ENCODE peak calls at places on chromosomes 12 and 14, in seven cellular contexts. E is IMR-90, P is fibroblast of mammary gland, J is WTC11, K is choroid plexus epithelial cell, M is B cell, L is epithelial cell of proximal tubule. U is an unnamed sample.

GRCh38 chr12:91019455-91019854 is 14.7 kb upstream of the EPYC start:
- DNase-seq in J (no peak), L (no peak), K (no peak), P (no peak), E (no peak), M (no peak), U (no peak)

GRCh38 chr14:106530031-106530422 is 1003.6 kb downstream of the TMEM121 start:
- DNase-seq in M (no peak), P (no peak), L (no peak), K (no peak), J (no peak), E (no peak), U (no peak)

GRCh38 chr12:82479511-82479910 is 121.2 kb downstream of the METTL25 start:
- DNase-seq in L (no peak), E (peak; percentile 59), J (no peak), P (peak; percentile 49), M (no peak), K (peak; percentile 48), U (no peak)

GRCh38 chr12:85920324-85920947 is 46.3 kb downstream of the NTS start:
- DNase-seq in P (peak; percentile 36), E (peak; percentile 6), J (no peak), K (peak; percentile 45), M (no peak), L (peak; percentile 13), U (peak; percentile 40)

GRCh38 chr12:14849664-14850063 is 6.3 kb upstream of the ART4 start:
- DNase-seq in K (peak; percentile 52), L (no peak), E (peak; percentile 36), P (peak; percentile 55), J (no peak), M (no peak), U (no peak)

GRCh38 chr14:61491876-61492440 is 170.6 kb downstream of the PRKCH start:
- DNase-seq in J (no peak), L (peak; percentile 77), M (no peak), E (no peak), K (no peak), P (no peak), U (no peak)

GRCh38 chr12:53726946-53727309 is 324 bp downstream of the CALCOCO1 start:
- DNase-seq in J (no peak), M (no peak), P (peak; percentile 50), E (peak; percentile 34), L (no peak), K (peak; percentile 35), U (no peak)

GRCh38 chr12:57216931-57217871 is 607 bp downstream of the NXPH4 start:
- DNase-seq in P (no peak), J (no peak), L (no peak), K (no peak), E (no peak), M (no peak), U (no peak)

GRCh38 chr12:12086331-12086730 is 15.6 kb downstream of the BCL2L14 start:
- DNase-seq in M (no peak), L (no peak), K (no peak), P (no peak), J (no peak), E (no peak), U (no peak)

GRCh38 chr12:13173012-13173441 is 23.5 kb upstream of the EMP1 start:
- DNase-seq in K (peak; percentile 83), J (no peak), M (no peak), P (peak; percentile 96), L (no peak), E (peak; percentile 75), U (no peak)

GRCh38 chr14:89466460-89466859 is 49.4 kb upstream of the FOXN3 start:
- DNase-seq in E (no peak), P (no peak), J (no peak), M (no peak), L (no peak), K (peak; percentile 28), U (peak; percentile 18)

GRCh38 chr14:85529803-85530574 is at the start of gene FLRT2:
- DNase-seq in P (peak; percentile 71), L (no peak), J (peak; percentile 33), K (peak; percentile 77), E (peak; percentile 44), M (no peak), U (peak; percentile 7)

GRCh38 chr12:127811988-127812387 is 455.0 kb upstream of the TMEM132C start:
- DNase-seq in P (peak; percentile 85), J (no peak), M (no peak), E (no peak), K (peak; percentile 33), L (no peak), U (no peak)

GRCh38 chr14:21768116-21768874 is 94.7 kb upstream of the OR4E1 start:
- DNase-seq in P (peak; percentile 7), K (peak; percentile 34), L (no peak), M (no peak), J (no peak), E (peak; percentile 1), U (peak; percentile 32)

GRCh38 chr12:54018608-54018984 is 9.6 kb upstream of the HOXC6 start:
- DNase-seq in L (no peak), P (peak; percentile 80), E (no peak), J (no peak), M (no peak), K (no peak), U (no peak)

GRCh38 chr12:2412305-2412643 is 359.5 kb downstream of the CACNA1C start:
- DNase-seq in E (no peak), M (no peak), L (no peak), P (no peak), J (no peak), K (no peak), U (no peak)

GRCh38 chr12:131949431-131950181 is at the start of gene EP400:
- DNase-seq in E (peak; percentile 90), P (peak; percentile 88), J (peak; percentile 94), L (peak; percentile 13), M (peak; percentile 97), K (peak; percentile 95), U (peak; percentile 99)
- TF ChIP-seq CTCF in E (peak; percentile 76), P (no peak), J (no peak), L (peak; percentile 34), M (peak; percentile 65), K (no peak), U (peak; percentile 85)

GRCh38 chr14:56814468-56815074 is 4.3 kb upstream of the OTX2 start:
- DNase-seq in M (no peak), J (no peak), L (no peak), E (no peak), P (no peak), K (no peak), U (no peak)

GRCh38 chr14:56813143-56813551 is 2.9 kb upstream of the OTX2 start:
- DNase-seq in L (no peak), E (no peak), P (no peak), K (no peak), M (no peak), J (no peak), U (no peak)

GRCh38 chr14:56815301-56815700 is 5.0 kb upstream of the OTX2 start:
- DNase-seq in E (no peak), M (no peak), L (no peak), K (no peak), J (no peak), P (no peak), U (no peak)

GRCh38 chr14:56817396-56817921 is 7.2 kb upstream of the OTX2 start:
- DNase-seq in M (no peak), E (no peak), P (no peak), J (peak; percentile 47), K (no peak), L (no peak), U (no peak)

DNA sequence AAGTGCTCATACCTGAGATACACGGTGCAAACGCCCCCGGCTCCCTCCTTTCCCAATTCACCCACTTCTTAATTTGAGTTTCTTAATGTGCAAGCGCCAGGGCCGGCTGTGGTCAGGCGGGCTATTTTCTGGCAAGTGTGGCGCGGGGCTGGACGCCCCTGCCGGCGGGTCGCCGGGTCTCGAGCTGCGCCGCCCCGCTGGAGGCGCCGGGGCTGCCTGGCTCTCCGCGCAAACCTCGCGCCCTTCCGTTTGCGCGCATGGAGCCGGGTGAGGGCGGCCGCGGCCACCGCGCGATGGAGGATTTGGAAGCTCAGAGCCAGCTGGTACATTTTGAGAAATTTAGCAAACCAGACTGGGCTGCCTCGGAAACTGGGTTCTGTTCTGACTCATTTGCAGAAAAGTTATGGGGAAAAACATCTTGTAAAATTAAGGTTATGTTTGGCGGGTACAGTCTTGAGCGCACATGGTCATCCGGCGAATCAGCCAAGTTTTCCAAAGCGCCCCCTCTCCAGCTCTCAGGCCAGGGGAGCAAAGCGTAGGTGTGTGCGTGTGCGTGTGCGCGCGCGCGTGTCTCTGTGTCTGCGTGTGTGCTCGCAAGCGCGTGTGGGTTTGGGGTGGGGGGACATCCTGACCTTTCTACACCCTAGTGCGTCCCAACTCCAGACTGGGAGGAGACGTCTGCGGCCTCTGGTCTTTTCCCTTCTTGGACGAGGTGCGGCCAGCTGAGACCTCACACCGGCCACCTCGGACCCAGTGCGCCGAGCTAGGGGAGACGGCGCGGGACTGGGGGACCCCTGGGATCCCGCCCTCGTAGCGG is 6.5 kb upstream of the OTX2 start:
- DNase-seq in E (no peak), L (no peak), J (peak; percentile 65), M (no peak), K (no peak), P (no peak), U (no peak)
- TF ChIP-seq CTCF in E (no peak), L (no peak), J (no peak), M (no peak), K (no peak), P (no peak), U (no peak)

GRCh38 chr12:88057994-88058718 is 29.0 kb upstream of the C12orf50 start:
- DNase-seq in P (peak; percentile 54), L (no peak), J (no peak), E (peak; percentile 40), K (peak; percentile 41), M (no peak), U (no peak)

GRCh38 chr12:88056571-88056970 is 27.4 kb upstream of the C12orf50 start:
- DNase-seq in P (no peak), J (no peak), K (no peak), M (no peak), L (no peak), E (no peak), U (no peak)

GRCh38 chr12:88052686-88053085 is 23.5 kb upstream of the C12orf50 start:
- DNase-seq in P (peak; percentile 52), K (peak; percentile 78), L (no peak), M (no peak), E (peak; percentile 44), J (peak; percentile 26), U (no peak)
- TF ChIP-seq CTCF in P (peak; percentile 62), K (peak; percentile 84), L (peak; percentile 75), M (no peak), E (peak; percentile 49), J (peak; percentile 16), U (peak; percentile 27)

DNA sequence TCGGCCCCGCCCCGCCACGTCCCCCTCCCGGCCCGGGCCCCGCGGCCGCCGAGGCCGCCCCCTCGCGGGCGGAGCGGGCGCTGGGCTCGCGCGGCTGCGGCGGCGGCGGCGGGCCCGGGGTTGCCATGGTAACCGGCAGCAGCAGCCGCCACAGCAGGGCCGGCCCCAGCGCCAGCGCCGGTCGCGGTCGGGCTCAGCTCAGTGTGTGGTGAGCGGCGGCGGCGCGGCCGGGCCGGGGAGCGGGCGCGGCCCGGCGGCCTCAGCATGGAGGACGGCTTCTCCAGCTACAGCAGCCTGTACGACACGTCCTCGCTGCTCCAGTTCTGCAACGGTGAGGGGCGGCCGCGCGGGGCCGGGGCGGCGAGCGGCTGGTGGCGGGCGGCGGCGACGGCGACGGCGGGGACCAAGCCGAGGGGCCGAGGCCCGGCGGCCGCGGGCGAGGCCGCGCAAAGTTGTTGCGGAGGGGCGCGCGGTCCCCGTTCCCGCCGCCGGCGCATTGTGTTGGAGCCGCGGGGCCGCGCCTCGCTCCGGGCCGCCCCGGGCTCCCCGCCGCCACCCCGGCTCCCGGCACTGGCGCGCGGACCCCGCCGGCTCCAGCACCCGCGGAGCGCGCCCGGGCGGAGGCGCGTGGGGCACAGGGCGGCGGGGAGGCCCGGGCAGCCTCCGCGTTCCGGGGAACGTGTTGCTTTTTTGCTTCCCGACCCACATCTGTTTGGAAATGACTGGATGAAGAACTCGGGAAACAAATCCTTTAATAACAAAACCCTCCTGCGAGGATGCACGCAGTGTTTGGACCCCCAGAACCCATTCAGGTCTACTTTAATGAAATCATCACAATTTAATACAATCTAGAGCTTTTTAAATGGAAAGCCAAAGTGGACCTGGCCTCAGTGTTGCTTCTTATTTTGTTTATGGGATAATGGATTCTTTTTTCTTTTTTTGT is at the start of gene EML1:
- DNase-seq in L (no peak), J (peak; percentile 83), P (peak; percentile 68), K (peak; percentile 77), M (peak; percentile 95), E (peak; percentile 76), U (peak; percentile 99)
- TF ChIP-seq CTCF in L (no peak), J (no peak), P (no peak), K (no peak), M (no peak), E (peak; percentile 32), U (no peak)